ENCODE peak calls at places on chromosomes 16 and 17, in seven cellular contexts. N, C, F, S, K, R and P are unnamed samples.

GRCh38 chr16:88785106-88785924 is at the start of gene PIEZO1:
- DNase-seq in F (peak; percentile 71), R (peak; percentile 70), S (peak; percentile 81), N (peak; percentile 79), K (peak; percentile 61), C (peak; percentile 82), P (peak; percentile 57)

GRCh38 chr16:88300463-88300835 is 82.3 kb upstream of the ZNF469 start:
- DNase-seq in R (no peak), F (peak; percentile 11), N (no peak), S (no peak), C (no peak), K (no peak), P (no peak)

GRCh38 chr17:4520881-4521600 is 22.4 kb downstream of the SPNS2 start:
- DNase-seq in C (peak; percentile 86), N (peak; percentile 78), K (peak; percentile 33), R (no peak), F (peak; percentile 68), S (no peak), P (no peak)

GRCh38 chr17:51733166-51733565 is 425.3 kb downstream of the CA10 start:
- DNase-seq in R (peak; percentile 61), K (no peak), N (no peak), F (no peak), C (no peak), S (no peak), P (no peak)

GRCh38 chr16:64238576-64238975 is 883.3 kb downstream of the CDH11 start:
- DNase-seq in C (no peak), N (no peak), K (no peak), S (no peak), F (no peak), R (no peak), P (no peak)

GRCh38 chr16:22235839-22236745 is 30.0 kb downstream of the EEF2K start:
- DNase-seq in F (no peak), R (no peak), N (no peak), S (no peak), C (no peak), K (peak; percentile 35), P (peak; percentile 79)

GRCh38 chr16:57530531-57531252 is 5.7 kb downstream of the CCDC102A start:
- DNase-seq in F (no peak), N (no peak), R (no peak), S (no peak), C (no peak), K (no peak), P (peak; percentile 56)

GRCh38 chr17:59330314-59330942 is 1.0 kb upstream of the YPEL2 start:
- DNase-seq in C (peak; percentile 77), K (peak; percentile 11), R (peak; percentile 49), S (peak; percentile 23), F (peak; percentile 50), N (peak; percentile 69), P (peak; percentile 74)

GRCh38 chr17:66146394-66146793 is 45.5 kb downstream of the CEP112 start:
- DNase-seq in S (no peak), F (no peak), C (no peak), N (no peak), K (no peak), R (no peak), P (no peak)

GRCh38 chr17:17139972-17140589 is 66.1 kb downstream of the PLD6 start:
- DNase-seq in S (no peak), F (no peak), R (no peak), N (no peak), K (no peak), C (no peak), P (no peak)

GRCh38 chr17:14474591-14474990 is 173.7 kb downstream of the HS3ST3B1 start:
- DNase-seq in N (no peak), C (no peak), K (no peak), S (no peak), F (no peak), R (no peak), P (no peak)

GRCh38 chr16:89442588-89442987 is 47.8 kb downstream of the ANKRD11 start:
- DNase-seq in F (peak; percentile 39), N (no peak), R (no peak), K (no peak), S (no peak), C (no peak), P (no peak)

GRCh38 chr16:71626858-71627213 is 852 bp downstream of the MARVELD3 start:
- DNase-seq in R (peak; percentile 41), S (no peak), F (no peak), C (peak; percentile 36), N (peak; percentile 39), K (peak; percentile 47), P (no peak)

GRCh38 chr17:4247981-4248388 is 15.8 kb downstream of the ANKFY1 start:
- DNase-seq in C (peak; percentile 64), S (no peak), R (no peak), F (no peak), K (peak; percentile 52), N (no peak), P (no peak)

GRCh38 chr17:40755231-40755630 is at the start of gene KRT25:
- DNase-seq in R (no peak), N (no peak), F (no peak), S (no peak), C (no peak), K (no peak), P (no peak)

GRCh38 chr17:50647187-50647586 is 12.5 kb downstream of the ABCC3 start:
- DNase-seq in K (no peak), R (no peak), N (no peak), F (no peak), S (no peak), C (no peak), P (no peak)

GRCh38 chr17:1779571-1780074 is 17.8 kb downstream of the SERPINF1 start:
- DNase-seq in N (peak; percentile 87), C (peak; percentile 61), S (peak; percentile 58), F (peak; percentile 80), K (peak; percentile 76), R (no peak), P (peak; percentile 88)

GRCh38 chr16:3038256-3038655 is 1.5 kb upstream of the BICDL2 start:
- DNase-seq in R (no peak), S (no peak), N (peak; percentile 68), C (peak; percentile 88), F (no peak), K (peak; percentile 74), P (no peak)

GRCh38 chr17:33811984-33812383 is 443.1 kb upstream of the CCL2 start:
- DNase-seq in F (no peak), R (no peak), S (no peak), C (no peak), N (no peak), K (no peak), P (no peak)

GRCh38 chr17:46722662-46723285 is 95.7 kb downstream of the WNT3 start:
- DNase-seq in N (no peak), R (no peak), F (no peak), K (no peak), S (no peak), C (no peak), P (no peak)

DNA sequence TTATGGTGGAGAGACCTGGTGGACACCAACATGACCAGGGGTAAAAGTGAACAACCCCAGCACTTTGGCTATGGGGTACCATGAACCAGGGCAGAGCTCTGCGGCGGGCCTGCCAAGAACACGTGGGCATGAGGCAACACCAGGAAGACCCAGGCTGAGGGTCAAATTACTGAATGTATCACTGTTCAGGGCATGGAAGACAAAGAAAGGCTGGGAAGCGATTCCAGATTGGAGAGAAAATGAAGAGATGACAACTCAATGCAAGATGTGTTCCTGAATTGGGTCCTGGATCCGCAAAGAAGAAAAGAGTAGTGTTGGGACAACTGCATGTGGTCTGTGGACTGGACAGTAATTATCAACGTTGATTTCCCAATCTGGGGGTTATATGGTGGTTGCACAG is 19.8 kb downstream of the SPHK1 start:
- DNase-seq in S (peak; percentile 5), K (no peak), C (no peak), F (no peak), N (no peak), R (no peak), P (no peak)
- H3K36me3 ChIP-seq in S (peaks cover 9% of the 10 kb centered on the region), K (peaks cover 4% of the 10 kb centered on the region), C (peaks cover 62% of the 10 kb centered on the region), F (peaks cover 51% of the 10 kb centered on the region), N (peaks cover 2% of the 10 kb centered on the region), R (no peaks in the 10 kb centered on the region), P (peaks cover 46% of the 10 kb centered on the region)

DNA sequence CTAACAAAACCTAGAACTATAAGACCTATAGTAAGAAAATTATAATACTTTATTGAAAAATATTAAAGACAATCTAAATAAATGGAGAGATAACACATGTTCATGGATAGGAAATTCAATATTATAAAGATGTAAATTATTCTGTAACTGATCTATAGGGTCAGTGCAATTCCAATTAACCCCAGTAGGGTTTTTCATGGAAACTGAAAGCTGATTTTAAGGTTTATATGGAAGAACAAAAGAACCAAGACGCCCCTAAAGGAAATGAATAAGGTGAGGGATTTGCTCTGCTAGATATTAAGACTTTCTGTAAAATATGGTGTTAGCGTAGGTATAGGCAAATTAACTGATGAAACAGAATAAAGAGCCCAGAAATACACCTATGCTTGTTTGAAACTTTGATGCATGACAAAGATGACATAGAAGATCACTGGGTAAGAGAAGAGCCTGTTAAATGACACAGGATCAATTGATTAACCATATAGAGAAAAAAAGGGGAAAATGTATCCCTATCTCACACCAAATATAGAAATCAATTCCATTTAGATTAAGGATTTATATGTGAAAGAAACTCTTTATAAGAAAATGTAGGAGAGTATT is 3.0 kb downstream of the ICAM2 start:
- DNase-seq in C (no peak), F (no peak), R (no peak), S (no peak), K (no peak), N (no peak), P (no peak)
- H3K4me1 ChIP-seq in C (peaks cover 22% of the 10 kb centered on the region), F (no peaks in the 10 kb centered on the region), R (peaks cover 5% of the 10 kb centered on the region), S (peaks cover 9% of the 10 kb centered on the region), K (no peaks in the 10 kb centered on the region), N (peaks cover 7% of the 10 kb centered on the region), P (no peaks in the 10 kb centered on the region)

DNA sequence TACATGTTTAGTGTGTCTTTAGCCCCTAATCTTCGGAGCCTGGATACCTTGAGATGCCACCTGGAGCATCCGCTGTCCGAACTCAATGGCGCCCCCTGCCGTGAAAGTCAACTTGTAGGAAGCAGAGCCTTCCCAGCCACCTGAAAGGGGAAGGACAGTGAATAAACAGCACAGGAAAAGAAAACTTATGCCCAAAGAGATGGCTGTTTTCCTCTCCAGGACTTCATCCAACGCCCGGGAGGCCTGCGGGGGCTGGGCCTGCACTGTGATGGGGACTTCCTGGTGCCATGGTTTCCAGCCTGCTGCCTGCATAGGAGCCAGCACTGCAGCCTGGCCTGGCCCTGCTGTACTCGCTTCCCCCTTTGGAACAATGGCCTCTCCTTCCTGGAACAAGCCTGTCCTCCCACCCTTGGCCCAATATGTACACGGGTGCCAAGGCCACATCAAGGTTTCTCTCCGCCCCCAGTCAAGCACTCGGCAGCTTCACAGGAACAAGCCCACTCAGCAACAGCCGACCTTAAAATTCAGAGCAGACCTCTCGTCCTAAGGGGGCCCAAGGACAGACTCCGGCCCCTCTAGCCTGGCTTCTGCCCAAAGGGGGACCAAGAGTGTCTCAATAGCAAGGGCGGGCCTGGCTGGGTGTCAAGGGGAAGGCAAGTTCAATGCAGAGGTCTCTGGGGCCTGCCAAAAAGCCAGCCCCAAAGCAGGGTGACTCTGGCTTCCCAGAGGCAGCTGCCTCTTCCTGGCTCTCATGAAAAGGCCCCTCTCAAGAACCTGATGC is 4.5 kb upstream of the UNC13D start:
- DNase-seq in S (peak; percentile 79), R (peak; percentile 84), K (peak; percentile 80), N (peak; percentile 82), C (peak; percentile 86), F (peak; percentile 81), P (peak; percentile 61)
- H3K36me3 ChIP-seq in S (peaks cover 5% of the 10 kb centered on the region), R (no peaks in the 10 kb centered on the region), K (peaks cover 33% of the 10 kb centered on the region), N (no peaks in the 10 kb centered on the region), C (peaks cover 73% of the 10 kb centered on the region), F (peaks cover 60% of the 10 kb centered on the region), P (peaks cover 70% of the 10 kb centered on the region)

DNA sequence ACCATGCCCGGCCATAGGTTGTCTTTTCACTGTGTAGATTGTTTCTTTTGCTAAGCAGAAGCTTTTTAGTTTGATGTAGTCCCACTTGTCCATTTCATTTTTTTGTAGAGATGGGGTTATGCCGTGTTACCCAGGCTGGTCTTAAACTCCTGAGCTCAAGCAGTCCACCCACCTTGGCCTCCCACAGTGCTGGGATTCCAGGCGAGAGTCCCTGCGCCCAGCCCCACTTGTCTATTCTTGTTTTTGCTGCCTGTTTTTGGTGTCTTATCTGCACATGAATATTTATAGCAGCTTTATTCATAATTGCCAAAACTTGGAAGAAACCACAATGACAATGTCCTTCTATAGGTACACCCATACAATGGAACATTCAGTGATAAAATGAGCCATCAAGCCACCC is 18.8 kb upstream of the SBK1 start:
- DNase-seq in C (no peak), N (no peak), K (no peak), S (no peak), R (no peak), F (no peak), P (no peak)
- H3K4me1 ChIP-seq in C (peaks cover 11% of the 10 kb centered on the region), N (peaks cover 2% of the 10 kb centered on the region), K (no peaks in the 10 kb centered on the region), S (peaks cover 10% of the 10 kb centered on the region), R (no peaks in the 10 kb centered on the region), F (peaks cover 8% of the 10 kb centered on the region), P (no peaks in the 10 kb centered on the region)